ENCODE peak calls at places on chromosomes 4 and X, in four cellular contexts. O is HFFc6; U is cardiac fibroblast; N is activated CD4-positive, CD25-positive, alpha-beta regulatory T cell treated with anti-CD3 and anti-CD28 coated beads, Interleukin-2, amount 50 U/mL, for 72 hours. B is an unnamed sample.

GRCh38 chr4:52606766-52607165 is 52.3 kb downstream of the USP46 start:
- DNase-seq in O (peak; percentile 41), U (no peak), N (no peak), B (peak; percentile 18)

GRCh38 chr4:13527192-13527982 is 16.9 kb downstream of the NKX3-2 start:
- DNase-seq in N (no peak), U (no peak), O (no peak), B (peak; percentile 5)

GRCh38 chr4:2286904-2287593 is 25.1 kb upstream of the MXD4 start:
- DNase-seq in N (peak; percentile 12), O (no peak), U (peak; percentile 18), B (no peak)

GRCh38 chr4:183876268-183876934 is 28.7 kb upstream of the STOX2 start:
- DNase-seq in U (peak; percentile 92), N (no peak), O (no peak), B (no peak)

GRCh38 chrX:82748901-82749505 is 759.1 kb upstream of the POU3F4 start:
- DNase-seq in U (no peak), O (no peak), N (no peak), B (no peak)

GRCh38 chr4:40402556-40402955 is 67.4 kb downstream of the CHRNA9 start:
- DNase-seq in U (no peak), O (no peak), N (no peak), B (no peak)

GRCh38 chrX:123830309-123830708 is 29.5 kb upstream of the XIAP start:
- DNase-seq in U (peak; percentile 51), O (no peak), N (no peak), B (no peak)

GRCh38 chr4:125168531-125168930 is 146.2 kb upstream of the FAT4 start:
- DNase-seq in N (no peak), O (no peak), U (no peak), B (peak; percentile 4)

GRCh38 chr4:170776983-170777382 is 687.2 kb upstream of the AADAT start:
- DNase-seq in U (no peak), N (no peak), O (no peak), B (no peak)

GRCh38 chr4:1604706-1605205 is 79.4 kb downstream of the FAM53A start:
- DNase-seq in U (no peak), O (no peak), N (no peak), B (no peak)

GRCh38 chr4:47032405-47033106 is 1.2 kb downstream of the GABRB1 start:
- DNase-seq in O (no peak), N (peak; percentile 39), U (peak; percentile 51), B (peak; percentile 73)

GRCh38 chr4:113444386-113444785 is 317.2 kb downstream of the CAMK2D start:
- DNase-seq in O (peak; percentile 65), U (peak; percentile 81), N (no peak), B (peak; percentile 79)

GRCh38 chrX:51395807-51396728 is 63.4 kb downstream of the NUDT10 start:
- DNase-seq in O (no peak), N (peak; percentile 55), U (no peak), B (peak; percentile 11)

GRCh38 chrX:134004038-134004437 is 18.6 kb upstream of the GPC3 start:
- DNase-seq in U (peak; percentile 75), O (peak; percentile 0), N (no peak), B (no peak)

GRCh38 chr4:102312447-102312846 is 32.8 kb downstream of the SLC39A8 start:
- DNase-seq in N (no peak), U (no peak), O (no peak), B (no peak)

GRCh38 chr4:56435748-56436442 is at the start of gene PAICS:
- DNase-seq in O (peak; percentile 86), U (peak; percentile 96), N (peak; percentile 99), B (peak; percentile 97)

GRCh38 chrX:41108007-41108683 is 22.9 kb downstream of the USP9X start:
- DNase-seq in U (no peak), O (peak; percentile 6), N (no peak), B (no peak)

GRCh38 chr4:145876531-145877180 is 62.0 kb downstream of the ZNF827 start:
- DNase-seq in O (no peak), N (no peak), U (no peak), B (no peak)

GRCh38 chr4:3865986-3866812 is 100.0 kb downstream of the ADRA2C start:
- DNase-seq in N (no peak), O (no peak), U (no peak), B (no peak)

GRCh38 chr4:53852343-53852742 is 212.1 kb downstream of the CHIC2 start:
- DNase-seq in N (no peak), U (peak; percentile 54), O (no peak), B (peak; percentile 40)

GRCh38 chr4:95507147-95507546 is 41.6 kb downstream of the UNC5C start:
- DNase-seq in O (no peak), U (peak; percentile 17), N (no peak), B (no peak)

GRCh38 chr4:142378179-142378578 is 467.9 kb downstream of the INPP4B start:
- DNase-seq in U (no peak), O (no peak), N (no peak), B (no peak)

GRCh38 chrX:41273638-41274037 is 60.3 kb upstream of the DDX3X start:
- DNase-seq in N (no peak), O (peak; percentile 20), U (peak; percentile 13), B (no peak)

GRCh38 chr4:107801766-107802211 is 22.9 kb upstream of the SGMS2 start:
- DNase-seq in O (peak; percentile 60), U (no peak), N (no peak), B (peak; percentile 84)